ENCODE peak calls at places on chromosomes 11 and 22, in five cellular contexts. One of them, this sample, is unnamed.

GRCh38 chr11:59207988-59208432 is 4.7 kb downstream of the MPEG1 start:
- DNase-seq in hepatic stellate cell: no peak
- DNase-seq in nucleus accumbens: peak; percentile 22
- DNase-seq in DMS153: peak; percentile 19
- DNase-seq in stromal cell of bone marrow: no peak
- DNase-seq in this sample: peak; percentile 13

GRCh38 chr11:23112987-23113886 is 253.0 kb upstream of the CCDC179 start:
- DNase-seq in hepatic stellate cell: peak; percentile 8
- DNase-seq in DMS153: peak; percentile 71
- DNase-seq in nucleus accumbens: no peak
- DNase-seq in stromal cell of bone marrow: peak; percentile 19
- DNase-seq in this sample: peak; percentile 68

GRCh38 chr11:126615819-126616218 is 260.3 kb downstream of the ST3GAL4 start:
- DNase-seq in stromal cell of bone marrow: no peak
- DNase-seq in nucleus accumbens: no peak
- DNase-seq in DMS153: no peak
- DNase-seq in hepatic stellate cell: no peak
- DNase-seq in this sample: no peak

GRCh38 chr22:43346521-43346929 is 3.4 kb upstream of the SCUBE1 start:
- DNase-seq in hepatic stellate cell: peak; percentile 45
- DNase-seq in DMS153: peak; percentile 46
- DNase-seq in stromal cell of bone marrow: no peak
- DNase-seq in nucleus accumbens: no peak
- DNase-seq in this sample: no peak

GRCh38 chr11:34448223-34448994 is 9.7 kb downstream of the CAT start:
- DNase-seq in nucleus accumbens: no peak
- DNase-seq in DMS153: no peak
- DNase-seq in stromal cell of bone marrow: no peak
- DNase-seq in hepatic stellate cell: no peak
- DNase-seq in this sample: no peak

GRCh38 chr11:3841426-3842304 is 906 bp upstream of the RHOG start:
- DNase-seq in nucleus accumbens: peak; percentile 75
- DNase-seq in stromal cell of bone marrow: peak; percentile 77
- DNase-seq in DMS153: peak; percentile 41
- DNase-seq in hepatic stellate cell: peak; percentile 81
- DNase-seq in this sample: peak; percentile 65

GRCh38 chr11:12149672-12150225 is 39.4 kb downstream of the MICAL2 start:
- DNase-seq in nucleus accumbens: no peak
- DNase-seq in hepatic stellate cell: no peak
- DNase-seq in stromal cell of bone marrow: no peak
- DNase-seq in DMS153: no peak
- DNase-seq in this sample: no peak

GRCh38 chr22:30238136-30238535 is 8.4 kb downstream of the LIF start:
- DNase-seq in DMS153: no peak
- DNase-seq in stromal cell of bone marrow: no peak
- DNase-seq in nucleus accumbens: no peak
- DNase-seq in hepatic stellate cell: no peak
- DNase-seq in this sample: no peak

GRCh38 chr11:280762-281485 is 2.7 kb downstream of the NLRP6 start:
- DNase-seq in DMS153: no peak
- DNase-seq in nucleus accumbens: no peak
- DNase-seq in stromal cell of bone marrow: no peak
- DNase-seq in hepatic stellate cell: no peak
- DNase-seq in this sample: no peak

GRCh38 chr11:47270331-47271271 is 668 bp downstream of the MADD start:
- DNase-seq in stromal cell of bone marrow: peak; percentile 21
- DNase-seq in nucleus accumbens: no peak
- DNase-seq in hepatic stellate cell: peak; percentile 48
- DNase-seq in DMS153: peak; percentile 12
- DNase-seq in this sample: peak; percentile 23

GRCh38 chr22:20196094-20196840 is 45.4 kb upstream of the CCDC188 start:
- DNase-seq in stromal cell of bone marrow: no peak
- DNase-seq in hepatic stellate cell: no peak
- DNase-seq in DMS153: no peak
- DNase-seq in nucleus accumbens: no peak
- DNase-seq in this sample: no peak

GRCh38 chr11:81915045-81915444 is 818.6 kb downstream of the FAM181B start:
- DNase-seq in DMS153: no peak
- DNase-seq in nucleus accumbens: no peak
- DNase-seq in hepatic stellate cell: no peak
- DNase-seq in stromal cell of bone marrow: peak; percentile 15
- DNase-seq in this sample: no peak

GRCh38 chr22:43128928-43129424 is 14.2 kb downstream of the MCAT start:
- DNase-seq in nucleus accumbens: no peak
- DNase-seq in stromal cell of bone marrow: no peak
- DNase-seq in hepatic stellate cell: no peak
- DNase-seq in DMS153: peak; percentile 70
- DNase-seq in this sample: peak; percentile 71

GRCh38 chr22:32733900-32734299 is 67.6 kb upstream of the TIMP3 start:
- DNase-seq in hepatic stellate cell: no peak
- DNase-seq in DMS153: no peak
- DNase-seq in stromal cell of bone marrow: no peak
- DNase-seq in nucleus accumbens: no peak
- DNase-seq in this sample: no peak

GRCh38 chr11:61683961-61684869 is 4.0 kb downstream of the DAGLA start:
- DNase-seq in hepatic stellate cell: peak; percentile 54
- DNase-seq in nucleus accumbens: no peak
- DNase-seq in stromal cell of bone marrow: no peak
- DNase-seq in DMS153: no peak
- DNase-seq in this sample: no peak

GRCh38 chr11:46305295-46305694 is 27.8 kb downstream of the CREB3L1 start:
- DNase-seq in DMS153: no peak
- DNase-seq in hepatic stellate cell: no peak
- DNase-seq in nucleus accumbens: no peak
- DNase-seq in stromal cell of bone marrow: no peak
- DNase-seq in this sample: no peak

GRCh38 chr11:7170431-7170830 is 81.3 kb upstream of the SYT9 start:
- DNase-seq in DMS153: no peak
- DNase-seq in stromal cell of bone marrow: no peak
- DNase-seq in hepatic stellate cell: no peak
- DNase-seq in nucleus accumbens: no peak
- DNase-seq in this sample: no peak

GRCh38 chr11:8747173-8747572 is 64.6 kb downstream of the RPL27A start:
- DNase-seq in DMS153: no peak
- DNase-seq in stromal cell of bone marrow: no peak
- DNase-seq in nucleus accumbens: no peak
- DNase-seq in hepatic stellate cell: no peak
- DNase-seq in this sample: no peak

GRCh38 chr11:120546312-120547205 is 35.0 kb downstream of the GRIK4 start:
- DNase-seq in stromal cell of bone marrow: peak; percentile 98
- DNase-seq in nucleus accumbens: no peak
- DNase-seq in hepatic stellate cell: peak; percentile 91
- DNase-seq in DMS153: no peak
- DNase-seq in this sample: no peak

GRCh38 chr22:41315586-41315985 is 14.3 kb downstream of the ZC3H7B start:
- DNase-seq in hepatic stellate cell: no peak
- DNase-seq in DMS153: no peak
- DNase-seq in stromal cell of bone marrow: no peak
- DNase-seq in nucleus accumbens: no peak
- DNase-seq in this sample: no peak

GRCh38 chr22:27883656-27884350 is 35.3 kb downstream of the PITPNB start:
- DNase-seq in DMS153: no peak
- DNase-seq in nucleus accumbens: no peak
- DNase-seq in stromal cell of bone marrow: no peak
- DNase-seq in hepatic stellate cell: no peak
- DNase-seq in this sample: no peak

GRCh38 chr22:50305658-50306566 is 1.5 kb downstream of the PLXNB2 start:
- DNase-seq in hepatic stellate cell: peak; percentile 99
- DNase-seq in stromal cell of bone marrow: peak; percentile 92
- DNase-seq in DMS153: peak; percentile 88
- DNase-seq in nucleus accumbens: peak; percentile 34
- DNase-seq in this sample: peak; percentile 28

GRCh38 chr11:102446606-102447005 is 6.0 kb downstream of the TMEM123 start:
- DNase-seq in DMS153: no peak
- DNase-seq in nucleus accumbens: no peak
- DNase-seq in hepatic stellate cell: peak; percentile 70
- DNase-seq in stromal cell of bone marrow: peak; percentile 27
- DNase-seq in this sample: no peak

GRCh38 chr22:19499236-19499879 is 19.6 kb downstream of the CDC45 start:
- DNase-seq in nucleus accumbens: no peak
- DNase-seq in stromal cell of bone marrow: no peak
- DNase-seq in hepatic stellate cell: no peak
- DNase-seq in DMS153: no peak
- DNase-seq in this sample: no peak

GRCh38 chr11:77127969-77128691 is at the start of gene MYO7A:
- DNase-seq in stromal cell of bone marrow: no peak
- DNase-seq in hepatic stellate cell: peak; percentile 79
- DNase-seq in DMS153: peak; percentile 50
- DNase-seq in nucleus accumbens: peak; percentile 33
- DNase-seq in this sample: no peak

GRCh38 chr22:21042978-21043855 is 2.5 kb upstream of the LRRC74B start:
- DNase-seq in stromal cell of bone marrow: no peak
- DNase-seq in hepatic stellate cell: no peak
- DNase-seq in nucleus accumbens: no peak
- DNase-seq in DMS153: no peak
- DNase-seq in this sample: no peak

GRCh38 chr11:76620471-76620870 is 50.1 kb downstream of the LRRC32 start:
- DNase-seq in stromal cell of bone marrow: peak; percentile 88
- DNase-seq in nucleus accumbens: no peak
- DNase-seq in hepatic stellate cell: peak; percentile 75
- DNase-seq in DMS153: no peak
- DNase-seq in this sample: no peak

GRCh38 chr11:36149538-36150242 is 139.5 kb downstream of the COMMD9 start:
- DNase-seq in DMS153: no peak
- DNase-seq in hepatic stellate cell: peak; percentile 97
- DNase-seq in stromal cell of bone marrow: peak; percentile 97
- DNase-seq in nucleus accumbens: no peak
- DNase-seq in this sample: peak; percentile 17

GRCh38 chr22:26428515-26429457 is at the start of gene ASPHD2:
- DNase-seq in hepatic stellate cell: peak; percentile 59
- DNase-seq in stromal cell of bone marrow: peak; percentile 54
- DNase-seq in DMS153: peak; percentile 41
- DNase-seq in nucleus accumbens: peak; percentile 52
- DNase-seq in this sample: peak; percentile 22

GRCh38 chr11:46554205-46555162 is 39.3 kb downstream of the AMBRA1 start:
- DNase-seq in stromal cell of bone marrow: peak; percentile 78
- DNase-seq in hepatic stellate cell: no peak
- DNase-seq in DMS153: no peak
- DNase-seq in nucleus accumbens: no peak
- DNase-seq in this sample: no peak

GRCh38 chr11:71311928-71312510 is 59.6 kb upstream of the SHANK2 start:
- DNase-seq in nucleus accumbens: no peak
- DNase-seq in stromal cell of bone marrow: no peak
- DNase-seq in hepatic stellate cell: no peak
- DNase-seq in DMS153: no peak
- DNase-seq in this sample: no peak

GRCh38 chr22:24021304-24021703 is 10.2 kb downstream of the CABIN1 start:
- DNase-seq in stromal cell of bone marrow: no peak
- DNase-seq in hepatic stellate cell: no peak
- DNase-seq in nucleus accumbens: no peak
- DNase-seq in DMS153: no peak
- DNase-seq in this sample: no peak

GRCh38 chr22:24146791-24147353 is 34.4 kb upstream of the SUSD2 start:
- DNase-seq in nucleus accumbens: no peak
- DNase-seq in DMS153: peak; percentile 53
- DNase-seq in stromal cell of bone marrow: no peak
- DNase-seq in hepatic stellate cell: peak; percentile 94
- DNase-seq in this sample: no peak

GRCh38 chr22:30891781-30892180 is 76.8 kb downstream of the MORC2 start:
- DNase-seq in hepatic stellate cell: no peak
- DNase-seq in nucleus accumbens: no peak
- DNase-seq in DMS153: no peak
- DNase-seq in stromal cell of bone marrow: no peak
- DNase-seq in this sample: no peak

This sample was measured in NCI-H748 treated with DMSO at 0.1 percent for 48 hours.